ENCODE peak calls at places on chromosomes 3 and 15, in five cellular contexts. N is esophagus squamous epithelium, E is astrocyte, Y is HFF-Myc, X is endodermal cell. M is an unnamed sample.

GRCh38 chr3:161925749-161926360 is 429.2 kb downstream of the OTOL1 start:
- DNase-seq in Y (no peak), N (no peak), E (no peak), X (no peak), M (no peak)

GRCh38 chr3:132417695-132418520 is 606 bp downstream of the DNAJC13 start:
- DNase-seq in N (peak), X (peak), E (peak), Y (peak), M (peak)

GRCh38 chr3:189277711-189278110 is 105.9 kb downstream of the TPRG1 start:
- DNase-seq in Y (no peak), N (no peak), X (no peak), E (no peak), M (no peak)

GRCh38 chr15:67479781-67480180 is 41.1 kb upstream of the C15orf61 start:
- DNase-seq in X (no peak), E (no peak), Y (peak), N (no peak), M (no peak)

GRCh38 chr3:192812736-192813383 is 85.5 kb upstream of the FGF12 start:
- DNase-seq in E (no peak), Y (peak), N (no peak), X (peak), M (peak)

GRCh38 chr15:64614519-64614918 is 154.1 kb downstream of the ZNF609 start:
- DNase-seq in X (no peak), N (no peak), E (no peak), Y (no peak), M (no peak)

GRCh38 chr3:20511863-20512262 is 325.9 kb upstream of the SGO1 start:
- DNase-seq in E (peak), N (no peak), Y (peak), X (peak), M (peak)

GRCh38 chr3:128971421-128971820 is 22.5 kb downstream of the CFAP92 start:
- DNase-seq in Y (no peak), E (peak), X (no peak), N (no peak), M (no peak)

GRCh38 chr3:29695201-29695904 is 414.5 kb downstream of the RBMS3 start:
- DNase-seq in N (no peak), E (peak), X (no peak), Y (no peak), M (no peak)

GRCh38 chr15:60844010-60844409 is 365.1 kb upstream of the ICE2 start:
- DNase-seq in X (no peak), Y (no peak), E (no peak), N (no peak), M (no peak)

GRCh38 chr3:186261638-186262037 is 100.4 kb downstream of the DGKG start:
- DNase-seq in Y (no peak), E (no peak), N (no peak), X (peak), M (no peak)

GRCh38 chr3:30520695-30521094 is 85.7 kb upstream of the TGFBR2 start:
- DNase-seq in X (no peak), N (no peak), E (no peak), Y (no peak), M (no peak)

GRCh38 chr15:49747340-49747739 is 126.5 kb downstream of the DTWD1 start:
- DNase-seq in E (no peak), N (no peak), Y (no peak), X (no peak), M (no peak)

GRCh38 chr3:48685603-48686511 is at the start of gene NCKIPSD:
- DNase-seq in Y (no peak), E (peak), X (peak), N (peak), M (peak)

GRCh38 chr3:48685293-48685602 is 467 bp downstream of the NCKIPSD start:
- DNase-seq in E (no peak), Y (no peak), X (no peak), N (no peak), M (no peak)

GRCh38 chr3:48682786-48683185 is 2.9 kb downstream of the NCKIPSD start:
- DNase-seq in E (no peak), Y (no peak), X (no peak), N (no peak), M (no peak)

GRCh38 chr3:48684480-48685143 is 1.1 kb downstream of the NCKIPSD start:
- DNase-seq in E (no peak), Y (no peak), X (no peak), N (no peak), M (no peak)

DNA sequence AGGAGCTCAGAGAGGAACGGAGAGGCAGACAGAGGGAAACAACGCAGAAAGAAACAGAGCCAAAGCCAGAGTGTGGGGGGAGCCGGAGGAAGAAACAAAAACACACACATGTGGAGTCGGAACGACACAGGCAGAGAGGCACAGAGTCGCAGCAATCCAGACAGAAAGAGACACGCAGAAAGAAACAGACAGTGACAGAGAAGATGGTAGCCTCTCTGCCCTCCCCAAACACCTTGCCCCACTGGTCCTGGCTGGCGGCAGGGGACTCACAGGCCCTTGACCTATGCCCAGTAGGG is 1.7 kb downstream of the NCKIPSD start:
- DNase-seq in X (no peak), N (no peak), Y (no peak), E (no peak), M (no peak)
- H3K4me3 ChIP-seq in X (peak), N (no peak), Y (peak), E (no peak), M (peak)

GRCh38 chr15:84883433-84883832 is 1.0 kb upstream of the SLC28A1 start:
- DNase-seq in N (no peak), E (peak), X (no peak), Y (no peak), M (no peak)
- H3K4me3 ChIP-seq in N (no peak), E (no peak), X (no peak), Y (no peak), M (no peak)

GRCh38 chr3:172448661-172449467 is 608 bp upstream of the GHSR start:
- DNase-seq in X (peak), Y (no peak), E (no peak), N (no peak), M (no peak)
- H3K4me3 ChIP-seq in X (peak), Y (no peak), E (no peak), N (no peak), M (no peak)

GRCh38 chr15:87976552-87976951 is 280.0 kb downstream of the NTRK3 start:
- DNase-seq in Y (no peak), X (no peak), E (no peak), N (no peak), M (no peak)
- H3K4me3 ChIP-seq in Y (no peak), X (no peak), E (no peak), N (no peak), M (no peak)

GRCh38 chr3:51953445-51953844 is 1.7 kb upstream of the GPR62 start:
- DNase-seq in N (no peak), Y (no peak), E (peak), X (no peak), M (no peak)

GRCh38 chr3:51955893-51956770 is 951 bp downstream of the GPR62 start:
- DNase-seq in Y (no peak), E (peak), N (no peak), X (peak), M (no peak)

GRCh38 chr3:51954120-51954519 is 1.1 kb upstream of the GPR62 start:
- DNase-seq in E (no peak), X (no peak), N (no peak), Y (no peak), M (no peak)

GRCh38 chr3:51954713-51955112 is 468 bp upstream of the GPR62 start:
- DNase-seq in X (no peak), N (no peak), E (no peak), Y (no peak), M (no peak)

GRCh38 chr3:51955175-51955892 is at the start of gene GPR62:
- DNase-seq in E (no peak), Y (no peak), X (no peak), N (no peak), M (no peak)
- H3K4me3 ChIP-seq in E (peak), Y (peak), X (no peak), N (peak), M (no peak)